ENCODE peak calls at places on chromosomes 11 and 22, in seven cellular contexts. S, Y, Q, H, B, V and J are unnamed samples.

GRCh38 chr11:69044111-69045013 is 4.4 kb upstream of the TPCN2 start:
- DNase-seq in S (no peak), Y (peak), Q (peak), H (peak), B (peak), V (peak), J (no peak)

GRCh38 chr22:38435010-38435409 is 20.0 kb downstream of the KCNJ4 start:
- DNase-seq in S (no peak), Y (no peak), Q (no peak), H (no peak), B (no peak), V (no peak), J (no peak)

GRCh38 chr22:27778299-27779090 is 23.1 kb downstream of the MN1 start:
- DNase-seq in S (no peak), Y (no peak), Q (no peak), H (no peak), B (no peak), V (no peak), J (no peak)

GRCh38 chr11:104992781-104993180 is 24.4 kb upstream of the CASP4 start:
- DNase-seq in S (no peak), Y (no peak), Q (no peak), H (no peak), B (no peak), V (no peak), J (no peak)

GRCh38 chr11:122155765-122156527 is 39.9 kb upstream of the BLID start:
- DNase-seq in S (no peak), Y (no peak), Q (no peak), H (no peak), B (no peak), V (no peak), J (no peak)

GRCh38 chr11:127074151-127074761 is 73.7 kb upstream of the KIRREL3 start:
- DNase-seq in S (peak), Y (no peak), Q (peak), H (peak), B (no peak), V (no peak), J (peak)

GRCh38 chr11:12868315-12869073 is 140.6 kb upstream of the RASSF10 start:
- DNase-seq in S (no peak), Y (no peak), Q (no peak), H (no peak), B (no peak), V (no peak), J (no peak)

GRCh38 chr11:68956547-68957254 is 24.1 kb downstream of the MRGPRD start:
- DNase-seq in S (no peak), Y (no peak), Q (no peak), H (no peak), B (peak), V (no peak), J (no peak)

GRCh38 chr11:2806351-2807058 is 79.1 kb downstream of the CDKN1C start:
- DNase-seq in S (no peak), Y (no peak), Q (no peak), H (no peak), B (peak), V (peak), J (no peak)

GRCh38 chr11:35272391-35272821 is 133.4 kb downstream of the CD44 start:
- DNase-seq in S (peak), Y (no peak), Q (no peak), H (no peak), B (no peak), V (no peak), J (peak)

GRCh38 chr22:49398646-49399045 is 429.0 kb downstream of the BRD1 start:
- DNase-seq in S (no peak), Y (no peak), Q (no peak), H (no peak), B (no peak), V (peak), J (no peak)

GRCh38 chr11:1878134-1879031 is 13.3 kb downstream of the PRR33 start:
- DNase-seq in S (peak), Y (no peak), Q (no peak), H (no peak), B (peak), V (no peak), J (peak)

GRCh38 chr22:49448546-49448945 is 379.1 kb downstream of the BRD1 start:
- DNase-seq in S (no peak), Y (no peak), Q (no peak), H (no peak), B (no peak), V (no peak), J (no peak)

GRCh38 chr11:15568440-15568839 is 453.7 kb downstream of the INSC start:
- DNase-seq in S (no peak), Y (no peak), Q (no peak), H (no peak), B (no peak), V (no peak), J (no peak)

GRCh38 chr11:113363406-113363805 is 24.2 kb upstream of the ANKK1 start:
- DNase-seq in S (no peak), Y (no peak), Q (no peak), H (no peak), B (no peak), V (no peak), J (no peak)

GRCh38 chr11:27300974-27301373 is 62.0 kb downstream of the CCDC34 start:
- DNase-seq in S (no peak), Y (no peak), Q (no peak), H (no peak), B (no peak), V (no peak), J (no peak)

GRCh38 chr22:34476762-34477161 is 556.5 kb upstream of the LARGE1 start:
- DNase-seq in S (no peak), Y (no peak), Q (no peak), H (no peak), B (no peak), V (no peak), J (no peak)

GRCh38 chr22:36435516-36436415 is 45.7 kb downstream of the TXN2 start:
- DNase-seq in S (no peak), Y (no peak), Q (peak), H (no peak), B (no peak), V (peak), J (peak)

GRCh38 chr11:105046898-105047579 is 1.9 kb upstream of the CARD16 start:
- DNase-seq in S (no peak), Y (no peak), Q (peak), H (peak), B (peak), V (no peak), J (no peak)

GRCh38 chr11:2771758-2772466 is 72.1 kb upstream of the KCNQ1OT1 start:
- DNase-seq in S (no peak), Y (no peak), Q (no peak), H (no peak), B (peak), V (peak), J (no peak)

GRCh38 chr11:116427903-116428637 is 344.7 kb downstream of the BUD13 start:
- DNase-seq in S (no peak), Y (no peak), Q (peak), H (no peak), B (no peak), V (no peak), J (no peak)

GRCh38 chr11:117226388-117227385 is 5.2 kb downstream of the PCSK7 start:
- DNase-seq in S (peak), Y (peak), Q (peak), H (peak), B (peak), V (no peak), J (peak)

GRCh38 chr11:2775083-2775625 is 75.4 kb upstream of the KCNQ1OT1 start:
- DNase-seq in S (no peak), Y (no peak), Q (no peak), H (no peak), B (peak), V (peak), J (no peak)

GRCh38 chr11:12585861-12586260 is 88.4 kb upstream of the TEAD1 start:
- DNase-seq in S (no peak), Y (no peak), Q (no peak), H (no peak), B (no peak), V (no peak), J (no peak)

GRCh38 chr11:128859563-128860441 is 7.3 kb downstream of the KCNJ1 start:
- DNase-seq in S (peak), Y (peak), Q (peak), H (peak), B (no peak), V (no peak), J (peak)

GRCh38 chr22:28563636-28564035 is 116.0 kb downstream of the TTC28 start:
- DNase-seq in S (no peak), Y (no peak), Q (no peak), H (no peak), B (no peak), V (no peak), J (no peak)

GRCh38 chr22:22771696-22772377 is 115.8 kb upstream of the IGLL5 start:
- DNase-seq in S (no peak), Y (no peak), Q (no peak), H (no peak), B (no peak), V (no peak), J (no peak)

GRCh38 chr11:115500547-115501503 is 3.4 kb downstream of the CADM1 start:
- DNase-seq in S (no peak), Y (no peak), Q (peak), H (no peak), B (no peak), V (no peak), J (no peak)

GRCh38 chr11:115185507-115185906 is 318.7 kb downstream of the CADM1 start:
- DNase-seq in S (no peak), Y (no peak), Q (no peak), H (no peak), B (no peak), V (no peak), J (no peak)

GRCh38 chr11:68314203-68314885 is 2.0 kb downstream of the LRP5 start:
- DNase-seq in S (no peak), Y (no peak), Q (no peak), H (no peak), B (no peak), V (no peak), J (no peak)

GRCh38 chr22:25282671-25283561 is 63.5 kb downstream of the CRYBB2 start:
- DNase-seq in S (peak), Y (no peak), Q (no peak), H (no peak), B (no peak), V (no peak), J (no peak)

GRCh38 chr11:26896716-26897115 is 97.2 kb upstream of the FIBIN start:
- DNase-seq in S (no peak), Y (no peak), Q (no peak), H (no peak), B (no peak), V (no peak), J (no peak)

GRCh38 chr22:38181453-38182200 is at the start of gene PLA2G6:
- DNase-seq in S (peak), Y (peak), Q (peak), H (peak), B (peak), V (peak), J (peak)

GRCh38 chr22:38187413-38188212 is 6.0 kb upstream of the PLA2G6 start:
- DNase-seq in S (no peak), Y (no peak), Q (peak), H (no peak), B (no peak), V (no peak), J (no peak)

GRCh38 chr22:24066872-24067271 is 55.8 kb downstream of the CABIN1 start:
- DNase-seq in S (no peak), Y (no peak), Q (no peak), H (no peak), B (peak), V (no peak), J (no peak)

GRCh38 chr11:40162901-40163300 is 1296.6 kb downstream of the LRRC4C start:
- DNase-seq in S (no peak), Y (no peak), Q (no peak), H (no peak), B (no peak), V (no peak), J (no peak)

GRCh38 chr11:78840190-78840589 is 265.5 kb upstream of the NARS2 start:
- DNase-seq in S (no peak), Y (no peak), Q (no peak), H (no peak), B (no peak), V (no peak), J (no peak)

GRCh38 chr22:45317551-45318167 is 7.9 kb downstream of the FAM118A start:
- DNase-seq in S (no peak), Y (no peak), Q (no peak), H (no peak), B (peak), V (peak), J (no peak)

GRCh38 chr11:130129922-130130321 is 29.7 kb upstream of the ST14 start:
- DNase-seq in S (no peak), Y (no peak), Q (peak), H (no peak), B (no peak), V (no peak), J (no peak)

GRCh38 chr11:130128626-130129025 is 31.0 kb upstream of the ST14 start:
- DNase-seq in S (no peak), Y (no peak), Q (no peak), H (no peak), B (no peak), V (no peak), J (no peak)

GRCh38 chr11:130133716-130134115 is 25.9 kb upstream of the ST14 start:
- DNase-seq in S (no peak), Y (no peak), Q (no peak), H (no peak), B (no peak), V (no peak), J (no peak)

GRCh38 chr11:130136107-130136506 is 23.5 kb upstream of the ST14 start:
- DNase-seq in S (no peak), Y (no peak), Q (no peak), H (no peak), B (no peak), V (no peak), J (no peak)

GRCh38 chr11:130131957-130132850 is 27.4 kb upstream of the ST14 start:
- DNase-seq in S (peak), Y (peak), Q (peak), H (peak), B (no peak), V (no peak), J (peak)
- TF ChIP-seq POLR2AphosphoS5 in S (no peak), Y (no peak), Q (no peak), H (no peak), B (no peak), V (no peak), J (no peak)

GRCh38 chr11:75351541-75352416 is at the start of gene ARRB1:
- DNase-seq in S (no peak), Y (no peak), Q (peak), H (no peak), B (peak), V (peak), J (no peak)

GRCh38 chr11:75352417-75353206 is 1.2 kb upstream of the ARRB1 start:
- DNase-seq in S (no peak), Y (no peak), Q (no peak), H (no peak), B (peak), V (no peak), J (no peak)

GRCh38 chr11:75350122-75350742 is 1.2 kb downstream of the ARRB1 start:
- DNase-seq in S (no peak), Y (no peak), Q (no peak), H (no peak), B (no peak), V (no peak), J (no peak)

GRCh38 chr11:75349540-75350116 is 1.8 kb downstream of the ARRB1 start:
- DNase-seq in S (no peak), Y (no peak), Q (no peak), H (no peak), B (peak), V (no peak), J (no peak)

GRCh38 chr11:75350743-75351540 is 519 bp downstream of the ARRB1 start:
- DNase-seq in S (no peak), Y (no peak), Q (no peak), H (no peak), B (peak), V (no peak), J (no peak)
- TF ChIP-seq POLR2AphosphoS5 in S (no peak), Y (peak), Q (no peak), H (no peak), B (no peak), V (no peak), J (no peak)

GRCh38 chr11:17568944-17569343 is 21.9 kb downstream of the OTOG start:
- DNase-seq in S (no peak), Y (no peak), Q (no peak), H (no peak), B (no peak), V (peak), J (no peak)
- TF ChIP-seq POLR2AphosphoS5 in S (no peak), Y (no peak), Q (no peak), H (no peak), B (no peak), V (no peak), J (no peak)

GRCh38 chr11:20488352-20488751 is 100.8 kb downstream of the PRMT3 start:
- DNase-seq in S (no peak), Y (no peak), Q (no peak), H (no peak), B (no peak), V (no peak), J (no peak)
- TF ChIP-seq POLR2AphosphoS5 in S (no peak), Y (no peak), Q (no peak), H (no peak), B (no peak), V (no peak), J (no peak)